ENCODE peak calls at places on chromosomes 12 and 14, in nine cellular contexts. X, I, H, V, Q, Y, N, L and U are unnamed samples.

GRCh38 chr12:110743571-110744093 is 941 bp upstream of the PPP1CC start:
- DNase-seq in Y (no peak), I (no peak), Q (peak; percentile 48), X (peak; percentile 18), N (peak; percentile 48), V (peak; percentile 65), L (no peak), H (peak; percentile 48), U (peak; percentile 13)

GRCh38 chr12:46266869-46267617 is 1.8 kb downstream of the SLC38A1 start:
- DNase-seq in Y (peak; percentile 50), H (peak; percentile 51), N (peak; percentile 57), L (no peak), I (peak; percentile 70), X (peak; percentile 63), V (peak; percentile 67), Q (peak; percentile 64), U (peak; percentile 48)

GRCh38 chr12:132593521-132593920 is 16.9 kb downstream of the LRCOL1 start:
- DNase-seq in H (no peak), V (no peak), X (no peak), N (no peak), I (no peak), L (no peak), Q (no peak), Y (no peak), U (no peak)

GRCh38 chr12:108696111-108696995 is 35.0 kb downstream of the CORO1C start:
- DNase-seq in Y (peak; percentile 81), X (no peak), N (peak; percentile 100), L (peak; percentile 57), I (no peak), Q (no peak), V (peak; percentile 23), H (peak; percentile 100), U (no peak)

GRCh38 chr14:99579903-99580570 is 24.0 kb downstream of the CCDC85C start:
- DNase-seq in Y (peak; percentile 43), I (no peak), X (peak; percentile 31), L (peak; percentile 31), H (peak; percentile 63), Q (peak; percentile 89), V (peak; percentile 77), N (peak; percentile 62), U (peak; percentile 50)

GRCh38 chr12:42002563-42002962 is 142.1 kb downstream of the GXYLT1 start:
- DNase-seq in I (no peak), Y (no peak), H (no peak), N (no peak), Q (no peak), X (no peak), V (no peak), L (no peak), U (no peak)

GRCh38 chr12:120944645-120945217 is 33.6 kb upstream of the HNF1A start:
- DNase-seq in V (peak; percentile 68), Y (no peak), N (peak; percentile 59), I (peak; percentile 7), H (peak; percentile 30), L (no peak), X (peak; percentile 81), Q (peak; percentile 70), U (peak; percentile 31)

GRCh38 chr12:132354211-132354981 is 25.0 kb upstream of the GALNT9 start:
- DNase-seq in X (no peak), L (no peak), H (no peak), V (no peak), Q (no peak), I (no peak), Y (no peak), N (no peak), U (no peak)

DNA sequence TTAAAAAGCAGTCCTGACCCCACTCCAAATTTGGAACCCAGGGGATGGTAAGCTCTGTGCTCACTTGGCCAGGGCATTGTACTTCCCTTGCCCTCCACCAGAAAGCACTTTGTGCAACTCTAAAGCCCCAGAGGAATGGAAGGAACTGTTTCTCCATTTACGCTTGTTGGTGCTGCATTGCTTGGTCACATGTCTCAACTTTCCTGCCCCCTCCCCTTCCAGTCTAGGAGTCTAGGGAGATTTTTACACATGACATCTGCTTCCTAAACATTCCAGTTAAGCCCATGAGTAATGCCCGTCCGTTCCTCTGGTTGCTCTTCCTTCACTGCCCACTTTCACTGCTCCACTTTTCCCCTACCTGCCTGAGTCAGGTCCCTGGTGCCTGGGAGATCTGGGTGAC is 92.6 kb upstream of the MAP1LC3B2 start:
- DNase-seq in N (peak; percentile 42), I (no peak), V (peak; percentile 37), X (no peak), L (no peak), Y (no peak), Q (no peak), H (no peak), U (no peak)
- TF ChIP-seq CTCF in N (no peak), I (no peak), V (no peak), X (no peak), L (no peak), Y (no peak), Q (no peak), H (no peak), U (no peak)

GRCh38 chr14:24232121-24232644 is at the start of gene NEDD8:
- DNase-seq in X (peak; percentile 86), I (peak; percentile 67), H (peak; percentile 99), Y (peak; percentile 98), L (peak; percentile 79), Q (peak; percentile 89), V (peak; percentile 91), N (peak; percentile 99), U (peak; percentile 50)
- TF ChIP-seq CTCF in X (no peak), I (no peak), H (no peak), Y (no peak), L (no peak), Q (no peak), V (no peak), N (no peak), U (no peak)

GRCh38 chr14:24481622-24482324 is 26.3 kb downstream of the CMA1 start:
- DNase-seq in H (peak; percentile 33), L (no peak), Y (no peak), I (peak; percentile 29), V (peak; percentile 46), X (peak; percentile 87), Q (peak; percentile 65), N (peak; percentile 43), U (peak; percentile 45)
- TF ChIP-seq CTCF in H (peak; percentile 83), L (peak; percentile 68), Y (peak; percentile 49), I (peak; percentile 70), V (peak; percentile 37), X (peak; percentile 69), Q (peak; percentile 45), N (peak; percentile 78), U (peak; percentile 59)

GRCh38 chr14:56488306-56488705 is 91.3 kb upstream of the TMEM260 start:
- DNase-seq in L (no peak), I (no peak), H (peak; percentile 1), N (no peak), Q (no peak), X (no peak), V (no peak), Y (no peak), U (no peak)

GRCh38 chr14:56487761-56488160 is 91.8 kb upstream of the TMEM260 start:
- DNase-seq in V (no peak), N (peak; percentile 88), I (no peak), Q (no peak), Y (peak; percentile 71), X (no peak), H (peak; percentile 80), L (no peak), U (no peak)

GRCh38 chr14:56490379-56490778 is 89.2 kb upstream of the TMEM260 start:
- DNase-seq in V (peak; percentile 66), L (no peak), N (peak; percentile 63), X (no peak), I (peak; percentile 31), Y (no peak), H (peak; percentile 9), Q (peak; percentile 40), U (no peak)

GRCh38 chr14:56494167-56494566 is 85.4 kb upstream of the TMEM260 start:
- DNase-seq in I (no peak), N (no peak), V (no peak), Q (no peak), L (no peak), X (no peak), H (no peak), Y (no peak), U (no peak)

GRCh38 chr14:56491299-56492285 is 88.0 kb upstream of the TMEM260 start:
- DNase-seq in V (peak; percentile 81), I (peak; percentile 59), Q (peak; percentile 72), H (peak; percentile 42), X (peak; percentile 72), L (no peak), Y (peak; percentile 18), N (peak; percentile 65), U (peak; percentile 50)
- TF ChIP-seq CTCF in V (peak; percentile 85), I (peak; percentile 48), Q (peak; percentile 76), H (peak; percentile 60), X (peak; percentile 64), L (peak; percentile 81), Y (peak; percentile 74), N (peak; percentile 77), U (peak; percentile 69)

DNA sequence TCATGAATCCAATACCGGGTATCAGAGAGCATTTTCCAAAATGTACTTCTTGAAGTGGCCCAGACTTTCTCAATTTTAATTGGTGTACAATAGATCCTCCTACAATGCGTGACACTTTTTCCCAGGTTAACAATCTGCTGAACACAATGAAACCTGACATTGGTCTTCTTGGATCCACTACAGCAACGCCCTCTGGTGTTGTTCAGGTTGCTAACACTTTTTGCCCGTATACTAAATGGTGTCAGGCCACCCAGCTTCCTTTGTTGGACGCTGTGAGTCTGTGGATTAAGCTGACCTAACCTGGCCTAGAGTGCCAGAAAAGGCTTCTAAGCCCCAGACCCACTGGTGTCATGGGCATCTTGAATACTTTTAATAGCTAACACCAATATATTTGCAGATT is 89.2 kb downstream of the KCNK10 start:
- DNase-seq in H (no peak), Y (no peak), L (no peak), V (peak; percentile 14), I (no peak), Q (peak; percentile 48), N (peak; percentile 14), X (peak; percentile 53), U (no peak)
- TF ChIP-seq CTCF in H (no peak), Y (no peak), L (peak; percentile 20), V (peak; percentile 15), I (peak; percentile 10), Q (peak; percentile 39), N (no peak), X (peak; percentile 43), U (peak; percentile 49)

GRCh38 chr14:69090187-69090789 is 62.6 kb downstream of the DCAF5 start:
- DNase-seq in X (peak; percentile 27), Q (peak; percentile 64), N (peak; percentile 61), H (peak; percentile 55), L (no peak), V (peak; percentile 63), Y (no peak), I (peak; percentile 6), U (no peak)
- TF ChIP-seq CTCF in X (no peak), Q (peak; percentile 84), N (peak; percentile 73), H (peak; percentile 92), L (peak; percentile 77), V (peak; percentile 67), Y (peak; percentile 73), I (peak; percentile 41), U (peak; percentile 77)

GRCh38 chr12:3416670-3417069 is 74.3 kb upstream of the PRMT8 start:
- DNase-seq in I (no peak), X (no peak), L (no peak), Q (no peak), N (no peak), V (no peak), Y (no peak), H (no peak), U (no peak)
- TF ChIP-seq CTCF in I (no peak), X (no peak), L (no peak), Q (no peak), N (no peak), V (no peak), Y (no peak), H (no peak), U (no peak)

GRCh38 chr12:54658306-54659264 is 10.4 kb upstream of the DCD start:
- DNase-seq in I (peak; percentile 70), L (no peak), N (peak; percentile 57), V (peak; percentile 89), Y (no peak), X (peak; percentile 87), Q (peak; percentile 62), H (peak; percentile 15), U (peak; percentile 43)
- TF ChIP-seq CTCF in I (peak; percentile 84), L (peak; percentile 53), N (peak; percentile 65), V (peak; percentile 62), Y (peak; percentile 51), X (peak; percentile 71), Q (peak; percentile 37), H (peak; percentile 66), U (peak; percentile 79)